ENCODE peak calls at places on chromosomes 3 and 15, in seven cellular contexts. F is coronary artery, D is kidney, L is foreskin fibroblast, Z is AG04449, C is right atrium auricular region, N is NCI-H2029 treated with DMSO at 0.1 percent for 48 hours. Y is an unnamed sample.

GRCh38 chr3:9230596-9230995 is 18.9 kb downstream of the SRGAP3 start:
- DNase-seq in C (no peak), N (no peak), F (no peak), L (no peak), Z (no peak), D (no peak), Y (no peak)

GRCh38 chr15:41930221-41930866 is 36.5 kb upstream of the SPTBN5 start:
- DNase-seq in C (peak), L (peak), Z (peak), D (peak), N (no peak), F (peak), Y (no peak)

GRCh38 chr3:153159771-153160397 is 2.1 kb upstream of the RAP2B start:
- DNase-seq in N (no peak), L (no peak), D (no peak), C (no peak), Z (no peak), F (no peak), Y (no peak)

GRCh38 chr15:93321881-93322282 is 232.9 kb upstream of the RGMA start:
- DNase-seq in D (no peak), Z (no peak), F (no peak), N (no peak), L (no peak), C (no peak), Y (no peak)

GRCh38 chr3:38004415-38005075 is 14.0 kb downstream of the VILL start:
- DNase-seq in F (no peak), D (peak), Z (no peak), N (peak), C (peak), L (peak), Y (peak)

GRCh38 chr3:123834631-123835030 is 49.5 kb downstream of the MYLK start:
- DNase-seq in L (peak), D (no peak), C (no peak), F (no peak), Z (peak), N (no peak), Y (no peak)

GRCh38 chr3:192395506-192395905 is 331.8 kb downstream of the FGF12 start:
- DNase-seq in N (no peak), C (no peak), Z (no peak), L (no peak), F (no peak), D (no peak), Y (no peak)

GRCh38 chr3:64359735-64360134 is 134.5 kb upstream of the PRICKLE2 start:
- DNase-seq in L (no peak), Z (no peak), F (no peak), N (no peak), C (no peak), D (no peak), Y (no peak)

GRCh38 chr15:73375755-73376305 is 7.1 kb upstream of the HCN4 start:
- DNase-seq in N (peak), D (no peak), F (no peak), L (no peak), Z (no peak), C (peak), Y (no peak)

GRCh38 chr15:70643106-70643782 is 120.1 kb downstream of the UACA start:
- DNase-seq in Z (no peak), C (no peak), N (no peak), F (no peak), D (no peak), L (no peak), Y (no peak)

GRCh38 chr3:111252795-111253194 is 181.2 kb downstream of the NECTIN3 start:
- DNase-seq in C (no peak), D (no peak), Z (no peak), L (peak), F (no peak), N (no peak), Y (peak)

GRCh38 chr3:42148982-42149432 is 57.9 kb downstream of the TRAK1 start:
- DNase-seq in L (peak), F (no peak), C (peak), D (no peak), N (no peak), Z (no peak), Y (peak)

GRCh38 chr3:77599948-77600347 is 560.0 kb downstream of the ROBO2 start:
- DNase-seq in Z (no peak), N (no peak), L (no peak), C (no peak), F (no peak), D (no peak), Y (no peak)